ENCODE peak calls at places on chromosomes 6 and 20, in six cellular contexts. F is T-cell, Q is IMR-90, D is transverse colon, I is astrocyte of the hippocampus, R is T-helper 22 cell. T is an unnamed sample.

GRCh38 chr20:43991982-43992381 is 77.3 kb downstream of the TOX2 start:
- DNase-seq in F (no peak), Q (no peak), D (no peak), I (no peak), R (no peak), T (no peak)

GRCh38 chr6:169092375-169092774 is 161.3 kb downstream of the THBS2 start:
- DNase-seq in F (no peak), Q (peak), D (no peak), I (peak), R (no peak), T (no peak)

GRCh38 chr6:56370591-56371198 is 123.3 kb upstream of the COL21A1 start:
- DNase-seq in F (no peak), Q (peak), D (peak), I (peak), R (no peak), T (peak)

GRCh38 chr6:75488026-75488425 is 5.6 kb downstream of the FILIP1 start:
- DNase-seq in F (no peak), Q (peak), D (no peak), I (peak), R (no peak), T (no peak)

GRCh38 chr6:56357616-56358373 is 110.4 kb upstream of the COL21A1 start:
- DNase-seq in F (no peak), Q (peak), D (no peak), I (peak), R (no peak), T (no peak)

GRCh38 chr20:64253000-64253383 is 2.6 kb upstream of the PCMTD2 start:
- DNase-seq in F (no peak), Q (no peak), D (no peak), I (no peak), R (no peak), T (no peak)

GRCh38 chr20:33181482-33182093 is 13.6 kb downstream of the BPIFA2 start:
- DNase-seq in F (no peak), Q (no peak), D (no peak), I (no peak), R (no peak), T (no peak)

GRCh38 chr6:132919028-132919427 is 104.7 kb downstream of the RPS12 start:
- DNase-seq in F (no peak), Q (peak), D (no peak), I (no peak), R (no peak), T (no peak)

GRCh38 chr6:26327450-26328264 is 37.3 kb upstream of the BTN3A2 start:
- DNase-seq in F (peak), Q (peak), D (peak), I (peak), R (peak), T (peak)

GRCh38 chr20:38290829-38291581 is 13.0 kb upstream of the BPI start:
- DNase-seq in F (no peak), Q (peak), D (no peak), I (peak), R (no peak), T (no peak)

GRCh38 chr6:33000053-33000452 is 9.3 kb downstream of the HLA-DOA start:
- DNase-seq in F (no peak), Q (no peak), D (no peak), I (no peak), R (no peak), T (peak)

GRCh38 chr20:31494131-31494530 is 19.0 kb downstream of the REM1 start:
- DNase-seq in F (no peak), Q (peak), D (no peak), I (no peak), R (no peak), T (no peak)

GRCh38 chr6:33761922-33762629 is 15.4 kb upstream of the IP6K3 start:
- DNase-seq in F (no peak), Q (peak), D (peak), I (no peak), R (no peak), T (peak)

GRCh38 chr6:90078513-90079289 is 184.4 kb downstream of the GJA10 start:
- DNase-seq in F (no peak), Q (no peak), D (no peak), I (peak), R (no peak), T (no peak)

GRCh38 chr20:53608456-53609413 is 15.1 kb upstream of the ZNF217 start:
- DNase-seq in F (peak), Q (no peak), D (peak), I (peak), R (no peak), T (no peak)

GRCh38 chr6:88183503-88183902 is 17.4 kb upstream of the CNR1 start:
- DNase-seq in F (no peak), Q (no peak), D (no peak), I (no peak), R (no peak), T (no peak)

GRCh38 chr6:25397406-25397805 is 118.2 kb downstream of the CARMIL1 start:
- DNase-seq in F (no peak), Q (no peak), D (no peak), I (no peak), R (no peak), T (no peak)

GRCh38 chr6:74277749-74278148 is 581.7 kb downstream of the CD109 start:
- DNase-seq in F (no peak), Q (peak), D (no peak), I (peak), R (no peak), T (no peak)

GRCh38 chr6:98039876-98040605 is 757.0 kb upstream of the MMS22L start:
- DNase-seq in F (no peak), Q (peak), D (no peak), I (peak), R (no peak), T (no peak)

GRCh38 chr6:5657684-5658429 is 348.9 kb downstream of the NRN1 start:
- DNase-seq in F (no peak), Q (peak), D (no peak), I (no peak), R (no peak), T (no peak)

GRCh38 chr6:110412258-110412839 is 3.0 kb downstream of the DDO start:
- DNase-seq in F (no peak), Q (no peak), D (no peak), I (no peak), R (no peak), T (no peak)

GRCh38 chr6:48844696-48845095 is 618.4 kb downstream of the MMUT start:
- DNase-seq in F (no peak), Q (no peak), D (no peak), I (no peak), R (no peak), T (no peak)

GRCh38 chr6:9398794-9399373 is 963.5 kb upstream of the SLC35B3 start:
- DNase-seq in F (no peak), Q (no peak), D (no peak), I (peak), R (no peak), T (no peak)

GRCh38 chr20:2132461-2132901 is 30.9 kb downstream of the STK35 start:
- DNase-seq in F (no peak), Q (no peak), D (no peak), I (no peak), R (no peak), T (no peak)

GRCh38 chr6:121698617-121699016 is 263.2 kb downstream of the GJA1 start:
- DNase-seq in F (no peak), Q (no peak), D (no peak), I (no peak), R (no peak), T (no peak)

GRCh38 chr20:19672498-19672897 is 85.6 kb upstream of the RIN2 start:
- DNase-seq in F (no peak), Q (no peak), D (no peak), I (no peak), R (no peak), T (no peak)

GRCh38 chr6:89242574-89243330 is 25.6 kb upstream of the GABRR1 start:
- DNase-seq in F (no peak), Q (peak), D (peak), I (peak), R (no peak), T (peak)

GRCh38 chr6:19554356-19555225 is 282.6 kb upstream of the ID4 start:
- DNase-seq in F (no peak), Q (no peak), D (no peak), I (no peak), R (no peak), T (no peak)